ENCODE peak calls at places on chromosomes 4 and X, in four cellular contexts. G, J, Q and C are unnamed samples.

GRCh38 chrX:146173742-146174141 is 356.1 kb downstream of the SLITRK2 start:
- DNase-seq in G (no peak), J (no peak), Q (no peak), C (no peak)

GRCh38 chr4:76691767-76692689 is 205.9 kb downstream of the SOWAHB start:
- DNase-seq in Q (no peak), G (no peak), J (no peak), C (no peak)

GRCh38 chr4:125719987-125720386 is 405.2 kb downstream of the FAT4 start:
- DNase-seq in G (no peak), J (no peak), Q (peak), C (no peak)

GRCh38 chr4:106238819-106239420 is 77.1 kb downstream of the TBCK start:
- DNase-seq in Q (peak), G (no peak), J (peak), C (peak)

GRCh38 chr4:73452953-73453700 is 17.1 kb downstream of the AFP start:
- DNase-seq in J (no peak), G (no peak), Q (peak), C (peak)

GRCh38 chr4:179709961-179710624 is 2267.9 kb upstream of the AGA start:
- DNase-seq in G (no peak), J (no peak), Q (no peak), C (peak)

GRCh38 chr4:143742834-143743233 is 42.4 kb upstream of the FREM3 start:
- DNase-seq in G (no peak), J (no peak), Q (no peak), C (no peak)

GRCh38 chr4:48139688-48140087 is 5.6 kb upstream of the TXK start:
- DNase-seq in J (no peak), Q (no peak), G (no peak), C (no peak)

GRCh38 chr4:173332021-173332487 is 2.1 kb downstream of the HMGB2 start:
- DNase-seq in J (no peak), G (no peak), Q (no peak), C (no peak)

GRCh38 chrX:7574325-7574724 is 268.6 kb upstream of the VCX start:
- DNase-seq in J (peak), Q (peak), G (no peak), C (peak)

GRCh38 chr4:180541678-180542077 is 1701.5 kb upstream of the TENM3 start:
- DNase-seq in J (no peak), Q (no peak), G (no peak), C (peak)

GRCh38 chrX:100615015-100615414 is 21.6 kb downstream of the TSPAN6 start:
- DNase-seq in J (peak), G (peak), Q (peak), C (peak)

GRCh38 chr4:87631668-87632067 is 18.4 kb upstream of the DMP1 start:
- DNase-seq in G (no peak), Q (no peak), J (no peak), C (no peak)

GRCh38 chr4:30716671-30717207 is 3.4 kb upstream of the PCDH7 start:
- DNase-seq in Q (no peak), J (no peak), G (no peak), C (peak)

GRCh38 chr4:83213640-83214039 is 71.0 kb downstream of the COQ2 start:
- DNase-seq in J (no peak), Q (no peak), G (no peak), C (no peak)

GRCh38 chr4:105894570-105895323 is 524 bp upstream of the NPNT start:
- DNase-seq in G (no peak), J (no peak), Q (no peak), C (peak)

GRCh38 chr4:13347517-13348125 is 136.5 kb downstream of the RAB28 start:
- DNase-seq in G (no peak), Q (no peak), J (no peak), C (no peak)

GRCh38 chr4:14379148-14379547 is 623.1 kb upstream of the CPEB2 start:
- DNase-seq in J (no peak), G (no peak), Q (no peak), C (no peak)

GRCh38 chr4:13872145-13872544 is 244.6 kb upstream of the BOD1L1 start:
- DNase-seq in J (no peak), Q (no peak), G (no peak), C (no peak)

GRCh38 chrX:149881081-149881711 is at the start of gene MAGEA8:
- DNase-seq in G (no peak), J (peak), Q (no peak), C (peak)

GRCh38 chrX:13894888-13895564 is 78.1 kb upstream of the GPM6B start:
- DNase-seq in Q (no peak), J (no peak), G (no peak), C (no peak)

GRCh38 chr4:55363618-55364420 is 17.8 kb downstream of the SRD5A3 start:
- DNase-seq in J (no peak), Q (no peak), G (no peak), C (no peak)

GRCh38 chrX:119186763-119187162 is 49.3 kb upstream of the PGRMC1 start:
- DNase-seq in Q (no peak), G (no peak), J (no peak), C (no peak)
- H2AFZ ChIP-seq in Q (peak), G (no peak), J (peak), C (no peak)

DNA sequence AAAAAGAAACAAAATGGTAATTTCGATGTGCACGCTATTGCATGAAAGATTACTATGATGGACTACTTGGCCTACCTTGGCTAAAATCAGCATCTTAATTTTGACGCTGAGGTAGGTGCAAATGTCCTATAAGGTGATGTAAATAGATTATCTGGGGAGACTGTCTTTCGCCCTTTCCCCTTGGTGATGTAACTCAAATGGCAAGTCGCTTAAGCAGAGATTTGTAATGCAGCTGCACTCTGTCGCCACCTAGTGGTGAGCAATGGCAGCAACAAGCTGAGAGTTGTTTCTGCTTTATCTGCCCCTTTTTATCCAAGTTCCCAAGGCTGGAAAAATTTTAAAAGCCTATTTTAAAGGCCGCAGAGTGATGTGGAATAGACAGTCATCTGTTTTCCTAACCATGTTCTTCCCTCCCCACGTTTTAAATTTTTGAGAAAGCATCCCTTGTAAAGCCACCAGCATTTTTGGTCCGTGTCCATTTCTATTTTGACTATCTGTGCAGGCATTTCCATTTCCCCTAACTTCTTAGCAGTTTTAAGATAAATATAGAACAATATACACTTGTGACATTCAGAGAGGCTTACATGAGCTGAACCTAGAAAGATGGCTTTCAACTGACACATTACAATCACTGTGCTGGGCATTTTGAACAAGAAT is 62.4 kb upstream of the PDLIM3 start:
- DNase-seq in J (peak), G (peak), Q (peak), C (peak)
- TF ChIP-seq JUNB in J (no peak), G (no peak), Q (no peak), C (no peak)

GRCh38 chrX:78886550-78886949 is 58.6 kb upstream of the P2RY10 start:
- DNase-seq in J (no peak), Q (no peak), G (peak), C (peak)
- H2AFZ ChIP-seq in J (no peak), Q (no peak), G (no peak), C (no peak)

DNA sequence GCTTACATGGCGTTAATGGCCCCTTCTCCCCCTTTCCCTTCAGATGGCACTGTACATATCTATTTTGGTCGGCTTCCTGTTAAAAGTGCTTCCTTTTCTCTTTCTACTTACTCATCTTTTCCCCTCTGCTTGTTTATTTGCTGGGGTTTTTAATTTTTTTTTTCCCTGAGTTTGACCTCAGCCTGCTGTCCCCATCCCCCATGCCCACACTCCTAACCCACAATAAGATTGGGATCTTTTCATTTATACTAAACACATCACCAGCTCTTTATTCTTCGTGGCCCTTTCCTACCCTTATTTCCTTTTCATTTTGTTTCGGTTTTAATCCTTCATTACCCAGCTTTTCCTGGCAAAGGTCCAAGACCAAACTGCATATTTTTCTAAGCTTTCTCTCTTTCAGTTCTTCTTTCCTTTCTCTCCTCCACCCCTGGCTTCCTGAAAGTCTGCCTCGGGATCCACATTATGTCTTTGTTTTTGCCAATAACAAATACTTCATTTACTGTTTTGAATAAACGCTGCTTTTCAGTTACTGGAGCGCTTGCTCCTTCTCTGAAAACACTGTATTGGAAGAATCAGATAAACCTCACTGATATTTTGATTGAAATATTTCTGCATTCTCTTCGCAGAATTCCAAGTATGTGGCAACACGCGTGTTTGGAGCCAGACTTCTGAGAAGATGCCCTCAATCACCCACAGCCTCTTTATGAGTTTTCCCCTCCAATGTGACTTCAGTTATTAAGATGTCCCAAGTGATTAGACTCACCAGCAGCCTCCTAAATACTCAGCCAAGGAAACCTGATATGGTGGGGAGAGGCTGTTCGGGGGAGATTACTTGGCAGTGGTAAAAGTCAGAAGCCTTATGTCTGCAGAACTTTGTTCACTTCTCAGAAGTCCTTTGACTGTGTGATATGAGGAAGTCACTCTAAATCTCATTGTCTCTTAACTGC is 151.8 kb upstream of the USP9X start:
- DNase-seq in G (peak), Q (no peak), J (peak), C (no peak)
- TF ChIP-seq JUNB in G (peak), Q (no peak), J (no peak), C (no peak)

GRCh38 chr4:75048208-75048879 is 115.4 kb downstream of the PARM1 start:
- DNase-seq in G (no peak), Q (no peak), J (peak), C (peak)
- H2AFZ ChIP-seq in G (no peak), Q (no peak), J (no peak), C (peak)

DNA sequence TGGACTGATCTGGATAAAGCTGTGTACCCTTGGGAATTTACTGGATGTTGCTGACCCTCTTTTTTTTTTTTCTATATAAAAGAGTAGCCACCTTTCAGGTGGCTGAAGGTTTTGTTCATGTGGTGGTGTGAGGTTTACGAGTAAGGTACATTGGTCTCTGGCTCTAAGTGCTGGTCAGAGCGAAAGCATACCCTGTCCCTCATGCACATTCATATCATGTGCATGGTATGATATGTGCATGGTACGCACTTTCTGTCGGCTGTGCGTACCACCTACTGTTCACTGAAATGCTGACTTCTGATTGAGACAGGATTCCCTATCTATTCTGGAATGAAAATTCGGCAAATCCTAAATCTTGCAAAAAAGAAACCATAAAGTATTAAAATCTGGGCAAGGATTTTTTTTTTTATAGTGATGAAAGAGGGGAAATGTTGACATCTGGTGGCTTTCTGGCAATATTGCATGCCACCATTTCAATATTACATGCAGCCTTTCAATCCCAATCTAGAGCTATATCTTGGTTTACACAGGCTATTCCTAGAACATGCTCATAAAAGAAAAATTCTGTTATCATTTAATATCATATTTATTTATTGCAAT is 32.8 kb downstream of the FAM149A start:
- DNase-seq in G (no peak), Q (no peak), J (no peak), C (peak)
- TF ChIP-seq JUNB in G (no peak), Q (no peak), J (no peak), C (no peak)

GRCh38 chr4:150280081-150280950 is 202.1 kb downstream of the DCLK2 start:
- DNase-seq in J (no peak), G (no peak), Q (no peak), C (no peak)
- H2AFZ ChIP-seq in J (no peak), G (no peak), Q (no peak), C (no peak)

GRCh38 chr4:57154191-57154590 is 44.0 kb upstream of the IGFBP7 start:
- DNase-seq in J (no peak), G (no peak), Q (no peak), C (no peak)
- TF ChIP-seq JUNB in J (no peak), G (no peak), Q (no peak), C (no peak)